ENCODE peak calls at places on chromosomes 7 and 10, in six cellular contexts. R is cardiac muscle cell, V is psoas muscle, K is substantia nigra, Q is left lung, P is endothelial cell of umbilical vein. F is an unnamed sample.

GRCh38 chr7:79610905-79611304 is 157.4 kb upstream of the MAGI2 start:
- DNase-seq in R (peak), V (no peak), K (no peak), Q (no peak), P (no peak), F (no peak)

GRCh38 chr7:131653418-131654248 is 97.2 kb upstream of the PODXL start:
- DNase-seq in R (no peak), V (no peak), K (no peak), Q (no peak), P (no peak), F (peak)

GRCh38 chr7:73865738-73866445 is 4.9 kb downstream of the TMEM270 start:
- DNase-seq in R (peak), V (peak), K (no peak), Q (peak), P (peak), F (no peak)

GRCh38 chr7:75995052-75995471 is 667 bp upstream of the TMEM120A start:
- DNase-seq in R (no peak), V (no peak), K (no peak), Q (no peak), P (no peak), F (no peak)

GRCh38 chr10:132389631-132390454 is 7.2 kb upstream of the PWWP2B start:
- DNase-seq in R (no peak), V (peak), K (no peak), Q (peak), P (no peak), F (peak)

GRCh38 chr7:134128829-134129228 is 1.7 kb downstream of the LRGUK start:
- DNase-seq in R (no peak), V (no peak), K (no peak), Q (no peak), P (no peak), F (no peak)

GRCh38 chr10:52249850-52250395 is 64.2 kb upstream of the DKK1 start:
- DNase-seq in R (no peak), V (no peak), K (no peak), Q (no peak), P (no peak), F (no peak)

GRCh38 chr10:75272896-75273295 is 37.1 kb upstream of the COMTD1 start:
- DNase-seq in R (no peak), V (no peak), K (no peak), Q (peak), P (no peak), F (no peak)

GRCh38 chr7:22110881-22111280 is 165.2 kb upstream of the CDCA7L start:
- DNase-seq in R (no peak), V (no peak), K (no peak), Q (no peak), P (peak), F (no peak)

GRCh38 chr7:43465581-43466554 is 117.0 kb upstream of the STK17A start:
- DNase-seq in R (no peak), V (no peak), K (no peak), Q (no peak), P (no peak), F (no peak)

GRCh38 chr7:30842542-30843451 is 68.9 kb upstream of the AQP1 start:
- DNase-seq in R (no peak), V (no peak), K (no peak), Q (no peak), P (no peak), F (peak)

GRCh38 chr10:97810476-97810875 is 38.7 kb upstream of the SFRP5 start:
- DNase-seq in R (no peak), V (no peak), K (no peak), Q (no peak), P (no peak), F (no peak)

GRCh38 chr10:77974396-77975074 is 48.0 kb upstream of the DLG5 start:
- DNase-seq in R (peak), V (no peak), K (no peak), Q (no peak), P (peak), F (no peak)

GRCh38 chr7:38878694-38879457 is 30.1 kb downstream of the VPS41 start:
- DNase-seq in R (no peak), V (no peak), K (no peak), Q (no peak), P (no peak), F (no peak)

GRCh38 chr10:122656308-122656705 is 43.3 kb downstream of the C10orf120 start:
- DNase-seq in R (no peak), V (no peak), K (no peak), Q (no peak), P (no peak), F (no peak)

GRCh38 chr10:104631946-104632345 is 9.1 kb upstream of the SORCS3 start:
- DNase-seq in R (no peak), V (no peak), K (no peak), Q (no peak), P (no peak), F (no peak)

GRCh38 chr10:94803307-94803706 is 40.8 kb downstream of the CYP2C19 start:
- DNase-seq in R (no peak), V (no peak), K (no peak), Q (no peak), P (no peak), F (no peak)

GRCh38 chr10:51892965-51893658 is 193.7 kb upstream of the CSTF2T start:
- DNase-seq in R (peak), V (no peak), K (no peak), Q (no peak), P (peak), F (no peak)

GRCh38 chr7:149770728-149771127 is 2.7 kb downstream of the ZNF467 start:
- DNase-seq in R (no peak), V (no peak), K (no peak), Q (no peak), P (no peak), F (no peak)

GRCh38 chr7:101018271-101019167 is 1.4 kb upstream of the MUC17 start:
- DNase-seq in R (no peak), V (no peak), K (no peak), Q (peak), P (no peak), F (no peak)

GRCh38 chr10:122845783-122846332 is at the start of gene CUZD1:
- DNase-seq in R (no peak), V (no peak), K (no peak), Q (no peak), P (no peak), F (no peak)

GRCh38 chr7:43362652-43363428 is 220.1 kb upstream of the STK17A start:
- DNase-seq in R (peak), V (peak), K (no peak), Q (no peak), P (peak), F (no peak)

GRCh38 chr10:25682203-25682950 is 251.7 kb upstream of the MYO3A start:
- DNase-seq in R (peak), V (no peak), K (no peak), Q (no peak), P (peak), F (no peak)

GRCh38 chr10:113335603-113336002 is 217.2 kb upstream of the HABP2 start:
- DNase-seq in R (peak), V (no peak), K (no peak), Q (no peak), P (peak), F (no peak)

GRCh38 chr7:134752006-134752760 is 27.3 kb upstream of the CALD1 start:
- DNase-seq in R (no peak), V (no peak), K (no peak), Q (no peak), P (peak), F (no peak)

GRCh38 chr10:24384954-24385353 is 176.0 kb downstream of the KIAA1217 start:
- DNase-seq in R (peak), V (peak), K (no peak), Q (no peak), P (no peak), F (no peak)

GRCh38 chr10:87991946-87992345 is 128.5 kb downstream of the PTEN start:
- DNase-seq in R (no peak), V (no peak), K (no peak), Q (no peak), P (no peak), F (no peak)

DNA sequence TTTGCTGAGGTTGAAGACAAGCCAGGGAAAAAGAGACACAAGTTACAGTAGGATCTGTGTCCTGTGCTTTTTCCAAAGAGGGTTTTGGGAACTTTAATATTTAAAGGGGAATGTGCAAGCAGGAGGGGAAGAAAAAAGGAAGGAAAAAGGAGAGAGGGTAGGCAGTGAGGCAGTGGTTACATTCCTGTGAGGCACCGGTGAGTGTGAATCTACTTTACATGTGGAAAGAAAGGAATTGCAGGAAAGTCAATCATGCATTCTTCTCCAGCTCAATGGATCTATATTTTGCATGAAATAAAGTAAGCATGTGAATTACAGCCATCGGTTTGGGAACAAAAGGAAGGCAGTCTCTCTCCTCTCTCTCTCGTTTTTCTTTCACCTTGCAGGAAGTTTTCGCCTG is 12.6 kb upstream of the DYNC2I1 start:
- DNase-seq in R (no peak), V (no peak), K (no peak), Q (no peak), P (no peak), F (no peak)
- H3K27ac ChIP-seq in R (no peak), V (no peak), K (no peak), Q (no peak), P (no peak), F (no peak)

GRCh38 chr10:107440741-107441140 is 276.2 kb upstream of the SORCS1 start:
- DNase-seq in R (no peak), V (no peak), K (no peak), Q (no peak), P (no peak), F (no peak)
- H3K27ac ChIP-seq in R (no peak), V (no peak), K (no peak), Q (no peak), P (no peak), F (no peak)

DNA sequence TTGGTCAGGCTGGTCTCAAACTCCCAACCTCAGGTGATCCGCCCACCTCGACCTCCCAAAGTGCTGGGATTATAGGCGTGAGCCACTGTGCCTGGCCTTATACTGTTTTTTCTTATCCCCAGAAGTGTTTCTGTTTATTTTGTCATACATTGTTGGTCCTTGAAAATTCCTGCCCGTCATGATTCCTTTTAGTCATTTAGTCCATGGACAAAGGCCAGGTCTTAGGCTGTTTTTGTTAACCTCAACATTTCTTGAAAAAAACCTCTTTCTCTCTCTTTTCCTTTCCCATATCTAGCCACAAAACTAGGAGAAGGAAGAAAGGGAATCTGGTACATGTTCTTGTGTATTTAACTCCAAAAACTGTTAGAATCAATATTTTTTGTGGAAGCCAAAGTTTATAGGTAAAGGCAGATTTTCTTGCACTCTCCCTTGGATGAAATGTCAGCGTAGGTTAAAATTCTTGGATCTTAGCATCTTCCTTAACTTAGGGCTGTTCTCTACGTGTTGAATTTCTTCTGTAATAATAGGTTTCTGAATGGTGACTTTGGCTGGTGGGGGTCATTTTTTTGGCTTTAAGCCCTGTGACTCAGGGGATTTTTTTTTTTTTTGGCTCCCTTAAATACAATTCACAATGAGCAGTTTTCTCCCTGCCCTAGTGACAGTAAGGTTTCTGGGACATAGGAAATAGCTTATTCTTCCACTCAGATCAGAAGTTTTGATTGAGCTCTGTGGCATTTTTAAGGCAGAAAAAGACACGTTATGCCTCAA is 500.8 kb downstream of the AUTS2 start:
- DNase-seq in R (no peak), V (no peak), K (no peak), Q (no peak), P (no peak), F (no peak)
- H3K27ac ChIP-seq in R (no peak), V (no peak), K (no peak), Q (no peak), P (no peak), F (no peak)

DNA sequence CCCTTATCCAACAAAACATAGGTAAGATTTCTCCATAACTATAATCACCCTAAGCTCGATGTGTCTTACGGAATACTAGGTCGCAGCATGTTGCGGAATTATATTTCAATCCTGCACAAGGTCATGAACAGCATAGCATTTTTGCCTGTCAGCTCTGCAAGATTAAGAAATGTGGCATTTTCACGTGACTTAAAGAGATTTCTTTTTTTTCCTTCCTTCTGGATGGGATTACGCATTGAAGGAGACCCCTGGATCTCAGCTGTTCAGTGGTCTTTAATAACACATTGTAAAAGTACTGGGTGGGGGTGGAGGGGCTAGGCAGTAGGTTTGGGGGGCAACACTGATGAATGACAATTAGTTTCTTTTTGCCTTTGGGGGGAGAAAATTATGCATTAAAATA is 106.7 kb downstream of the CUBN start:
- DNase-seq in R (no peak), V (no peak), K (no peak), Q (no peak), P (no peak), F (no peak)
- H3K27ac ChIP-seq in R (no peak), V (no peak), K (no peak), Q (peak), P (peak), F (peak)

GRCh38 chr7:112176241-112176640 is 30.0 kb downstream of the DOCK4 start:
- DNase-seq in R (no peak), V (no peak), K (no peak), Q (no peak), P (peak), F (no peak)

GRCh38 chr7:112182749-112183148 is 23.4 kb downstream of the DOCK4 start:
- DNase-seq in R (peak), V (peak), K (peak), Q (no peak), P (no peak), F (no peak)

GRCh38 chr7:112183266-112183665 is 22.9 kb downstream of the DOCK4 start:
- DNase-seq in R (no peak), V (no peak), K (no peak), Q (no peak), P (no peak), F (no peak)

GRCh38 chr7:112176693-112177415 is 29.3 kb downstream of the DOCK4 start:
- DNase-seq in R (no peak), V (no peak), K (no peak), Q (no peak), P (peak), F (no peak)

GRCh38 chr7:112180223-112180622 is 26.0 kb downstream of the DOCK4 start:
- DNase-seq in R (no peak), V (no peak), K (no peak), Q (no peak), P (no peak), F (no peak)
- H3K27ac ChIP-seq in R (no peak), V (no peak), K (peak), Q (no peak), P (no peak), F (no peak)

GRCh38 chr7:151265351-151265931 is 16.9 kb upstream of the SMARCD3 start:
- DNase-seq in R (no peak), V (no peak), K (no peak), Q (no peak), P (no peak), F (no peak)

GRCh38 chr7:151271699-151272355 is 23.3 kb upstream of the SMARCD3 start:
- DNase-seq in R (no peak), V (peak), K (no peak), Q (no peak), P (no peak), F (no peak)

GRCh38 chr7:151272877-151273276 is 24.4 kb upstream of the SMARCD3 start:
- DNase-seq in R (no peak), V (no peak), K (no peak), Q (no peak), P (no peak), F (no peak)

GRCh38 chr7:151272410-151272809 is 23.9 kb upstream of the SMARCD3 start:
- DNase-seq in R (no peak), V (no peak), K (no peak), Q (no peak), P (no peak), F (no peak)

GRCh38 chr7:151269511-151269910 is 21.0 kb upstream of the SMARCD3 start:
- DNase-seq in R (no peak), V (no peak), K (no peak), Q (no peak), P (no peak), F (no peak)
- H3K27ac ChIP-seq in R (no peak), V (no peak), K (no peak), Q (no peak), P (no peak), F (no peak)

GRCh38 chr10:69086131-69086530 is 1.8 kb upstream of the SRGN start:
- DNase-seq in R (no peak), V (no peak), K (no peak), Q (no peak), P (peak), F (no peak)
- H3K27ac ChIP-seq in R (no peak), V (peak), K (no peak), Q (peak), P (peak), F (peak)

GRCh38 chr10:70885485-70885884 is 2.9 kb downstream of the PCBD1 start:
- DNase-seq in R (no peak), V (no peak), K (no peak), Q (no peak), P (no peak), F (no peak)

GRCh38 chr10:70885931-70886903 is 2.1 kb downstream of the PCBD1 start:
- DNase-seq in R (no peak), V (peak), K (no peak), Q (no peak), P (peak), F (peak)

GRCh38 chr10:70889291-70889690 is 926 bp upstream of the PCBD1 start:
- DNase-seq in R (no peak), V (no peak), K (no peak), Q (no peak), P (no peak), F (no peak)

GRCh38 chr10:70887804-70888800 is at the start of gene PCBD1:
- DNase-seq in R (peak), V (peak), K (no peak), Q (peak), P (peak), F (peak)

GRCh38 chr10:70886921-70887665 is 1.3 kb downstream of the PCBD1 start:
- DNase-seq in R (no peak), V (no peak), K (no peak), Q (no peak), P (no peak), F (no peak)
- H3K27ac ChIP-seq in R (peak), V (peak), K (peak), Q (peak), P (no peak), F (peak)

F was measured in upper lobe of right lung.